ENCODE peak calls at places on chromosomes 4 and X, in ten cellular contexts. One of them, this sample, is unnamed.

GRCh38 chr4:16524911-16525574 is 298.8 kb upstream of the TAPT1 start:
- ATAC-seq in sciatic nerve: peak
- ATAC-seq in activated CD4-positive, CD25-positive, alpha-beta regulatory T cell treated with anti-CD3 and anti-CD28 coated beads, Interleukin-2, amount 50 U/mL, for 24 hours: no peak
- ATAC-seq in stimulated activated memory B cell treated with anti-CD40 and anti-IgM and Interleukin-4, amounts not matched to agents 10 μg/mL and 1 μg/mL and 100 μg/mL, for 72 hours: no peak
- ATAC-seq in activated T-cell treated with anti-CD3 and anti-CD28 coated beads, Interleukin-2, amount 50 U/mL, for 4 hours: no peak
- ATAC-seq in left lung: peak
- ATAC-seq in gastroesophageal sphincter: peak
- ATAC-seq in activated CD4-positive, alpha-beta T cell treated with anti-CD3 and anti-CD28 coated beads for 36 hours: no peak
- ATAC-seq in CD8-positive, alpha-beta T cell: no peak
- ATAC-seq in lower lobe of right lung: peak
- ATAC-seq in this sample: no peak

GRCh38 chr4:119641765-119642164 is 13.2 kb upstream of the PDE5A start:
- ATAC-seq in activated CD4-positive, CD25-positive, alpha-beta regulatory T cell treated with anti-CD3 and anti-CD28 coated beads, Interleukin-2, amount 50 U/mL, for 24 hours: no peak
- ATAC-seq in left lung: no peak
- ATAC-seq in stimulated activated memory B cell treated with anti-CD40 and anti-IgM and Interleukin-4, amounts not matched to agents 10 μg/mL and 1 μg/mL and 100 μg/mL, for 72 hours: no peak
- ATAC-seq in activated T-cell treated with anti-CD3 and anti-CD28 coated beads, Interleukin-2, amount 50 U/mL, for 4 hours: no peak
- ATAC-seq in activated CD4-positive, alpha-beta T cell treated with anti-CD3 and anti-CD28 coated beads for 36 hours: no peak
- ATAC-seq in gastroesophageal sphincter: no peak
- ATAC-seq in CD8-positive, alpha-beta T cell: no peak
- ATAC-seq in lower lobe of right lung: no peak
- ATAC-seq in sciatic nerve: no peak
- ATAC-seq in this sample: no peak

GRCh38 chr4:97910005-97910404 is 233.3 kb downstream of the STPG2 start:
- ATAC-seq in stimulated activated memory B cell treated with anti-CD40 and anti-IgM and Interleukin-4, amounts not matched to agents 10 μg/mL and 1 μg/mL and 100 μg/mL, for 72 hours: no peak
- ATAC-seq in activated CD4-positive, CD25-positive, alpha-beta regulatory T cell treated with anti-CD3 and anti-CD28 coated beads, Interleukin-2, amount 50 U/mL, for 24 hours: no peak
- ATAC-seq in gastroesophageal sphincter: no peak
- ATAC-seq in lower lobe of right lung: no peak
- ATAC-seq in left lung: no peak
- ATAC-seq in activated T-cell treated with anti-CD3 and anti-CD28 coated beads, Interleukin-2, amount 50 U/mL, for 4 hours: no peak
- ATAC-seq in activated CD4-positive, alpha-beta T cell treated with anti-CD3 and anti-CD28 coated beads for 36 hours: no peak
- ATAC-seq in sciatic nerve: no peak
- ATAC-seq in CD8-positive, alpha-beta T cell: no peak
- ATAC-seq in this sample: no peak

GRCh38 chr4:142984871-142985585 is 138.9 kb upstream of the INPP4B start:
- ATAC-seq in stimulated activated memory B cell treated with anti-CD40 and anti-IgM and Interleukin-4, amounts not matched to agents 10 μg/mL and 1 μg/mL and 100 μg/mL, for 72 hours: no peak
- ATAC-seq in left lung: peak
- ATAC-seq in activated T-cell treated with anti-CD3 and anti-CD28 coated beads, Interleukin-2, amount 50 U/mL, for 4 hours: no peak
- ATAC-seq in CD8-positive, alpha-beta T cell: no peak
- ATAC-seq in gastroesophageal sphincter: no peak
- ATAC-seq in sciatic nerve: no peak
- ATAC-seq in activated CD4-positive, alpha-beta T cell treated with anti-CD3 and anti-CD28 coated beads for 36 hours: no peak
- ATAC-seq in lower lobe of right lung: peak
- ATAC-seq in activated CD4-positive, CD25-positive, alpha-beta regulatory T cell treated with anti-CD3 and anti-CD28 coated beads, Interleukin-2, amount 50 U/mL, for 24 hours: no peak
- ATAC-seq in this sample: no peak

GRCh38 chr4:14168919-14169318 is 541.4 kb upstream of the BOD1L1 start:
- ATAC-seq in activated T-cell treated with anti-CD3 and anti-CD28 coated beads, Interleukin-2, amount 50 U/mL, for 4 hours: no peak
- ATAC-seq in activated CD4-positive, CD25-positive, alpha-beta regulatory T cell treated with anti-CD3 and anti-CD28 coated beads, Interleukin-2, amount 50 U/mL, for 24 hours: no peak
- ATAC-seq in CD8-positive, alpha-beta T cell: no peak
- ATAC-seq in gastroesophageal sphincter: no peak
- ATAC-seq in activated CD4-positive, alpha-beta T cell treated with anti-CD3 and anti-CD28 coated beads for 36 hours: no peak
- ATAC-seq in lower lobe of right lung: no peak
- ATAC-seq in sciatic nerve: no peak
- ATAC-seq in left lung: no peak
- ATAC-seq in stimulated activated memory B cell treated with anti-CD40 and anti-IgM and Interleukin-4, amounts not matched to agents 10 μg/mL and 1 μg/mL and 100 μg/mL, for 72 hours: peak
- ATAC-seq in this sample: no peak

GRCh38 chrX:19595036-19595435 is 79.7 kb upstream of the MAP3K15 start:
- ATAC-seq in lower lobe of right lung: no peak
- ATAC-seq in activated CD4-positive, CD25-positive, alpha-beta regulatory T cell treated with anti-CD3 and anti-CD28 coated beads, Interleukin-2, amount 50 U/mL, for 24 hours: no peak
- ATAC-seq in gastroesophageal sphincter: peak
- ATAC-seq in sciatic nerve: peak
- ATAC-seq in activated CD4-positive, alpha-beta T cell treated with anti-CD3 and anti-CD28 coated beads for 36 hours: no peak
- ATAC-seq in left lung: no peak
- ATAC-seq in CD8-positive, alpha-beta T cell: no peak
- ATAC-seq in stimulated activated memory B cell treated with anti-CD40 and anti-IgM and Interleukin-4, amounts not matched to agents 10 μg/mL and 1 μg/mL and 100 μg/mL, for 72 hours: no peak
- ATAC-seq in activated T-cell treated with anti-CD3 and anti-CD28 coated beads, Interleukin-2, amount 50 U/mL, for 4 hours: no peak
- ATAC-seq in this sample: no peak

GRCh38 chrX:84909151-84909550 is 94.5 kb upstream of the APOOL start:
- ATAC-seq in activated CD4-positive, alpha-beta T cell treated with anti-CD3 and anti-CD28 coated beads for 36 hours: no peak
- ATAC-seq in activated CD4-positive, CD25-positive, alpha-beta regulatory T cell treated with anti-CD3 and anti-CD28 coated beads, Interleukin-2, amount 50 U/mL, for 24 hours: no peak
- ATAC-seq in left lung: no peak
- ATAC-seq in lower lobe of right lung: no peak
- ATAC-seq in stimulated activated memory B cell treated with anti-CD40 and anti-IgM and Interleukin-4, amounts not matched to agents 10 μg/mL and 1 μg/mL and 100 μg/mL, for 72 hours: no peak
- ATAC-seq in CD8-positive, alpha-beta T cell: no peak
- ATAC-seq in activated T-cell treated with anti-CD3 and anti-CD28 coated beads, Interleukin-2, amount 50 U/mL, for 4 hours: no peak
- ATAC-seq in sciatic nerve: no peak
- ATAC-seq in gastroesophageal sphincter: no peak
- ATAC-seq in this sample: no peak

GRCh38 chr4:47785196-47785595 is 52.7 kb downstream of the CORIN start:
- ATAC-seq in CD8-positive, alpha-beta T cell: no peak
- ATAC-seq in left lung: no peak
- ATAC-seq in lower lobe of right lung: no peak
- ATAC-seq in gastroesophageal sphincter: no peak
- ATAC-seq in activated T-cell treated with anti-CD3 and anti-CD28 coated beads, Interleukin-2, amount 50 U/mL, for 4 hours: no peak
- ATAC-seq in stimulated activated memory B cell treated with anti-CD40 and anti-IgM and Interleukin-4, amounts not matched to agents 10 μg/mL and 1 μg/mL and 100 μg/mL, for 72 hours: no peak
- ATAC-seq in activated CD4-positive, alpha-beta T cell treated with anti-CD3 and anti-CD28 coated beads for 36 hours: no peak
- ATAC-seq in activated CD4-positive, CD25-positive, alpha-beta regulatory T cell treated with anti-CD3 and anti-CD28 coated beads, Interleukin-2, amount 50 U/mL, for 24 hours: no peak
- ATAC-seq in sciatic nerve: no peak
- ATAC-seq in this sample: no peak

GRCh38 chrX:16970977-16971376 is 24.5 kb downstream of the REPS2 start:
- ATAC-seq in sciatic nerve: no peak
- ATAC-seq in activated CD4-positive, CD25-positive, alpha-beta regulatory T cell treated with anti-CD3 and anti-CD28 coated beads, Interleukin-2, amount 50 U/mL, for 24 hours: no peak
- ATAC-seq in gastroesophageal sphincter: no peak
- ATAC-seq in lower lobe of right lung: no peak
- ATAC-seq in left lung: no peak
- ATAC-seq in activated T-cell treated with anti-CD3 and anti-CD28 coated beads, Interleukin-2, amount 50 U/mL, for 4 hours: peak
- ATAC-seq in CD8-positive, alpha-beta T cell: no peak
- ATAC-seq in activated CD4-positive, alpha-beta T cell treated with anti-CD3 and anti-CD28 coated beads for 36 hours: no peak
- ATAC-seq in stimulated activated memory B cell treated with anti-CD40 and anti-IgM and Interleukin-4, amounts not matched to agents 10 μg/mL and 1 μg/mL and 100 μg/mL, for 72 hours: peak
- ATAC-seq in this sample: peak

GRCh38 chr4:121408-122084 is 2.8 kb upstream of the ZNF718 start:
- ATAC-seq in CD8-positive, alpha-beta T cell: no peak
- ATAC-seq in stimulated activated memory B cell treated with anti-CD40 and anti-IgM and Interleukin-4, amounts not matched to agents 10 μg/mL and 1 μg/mL and 100 μg/mL, for 72 hours: no peak
- ATAC-seq in sciatic nerve: no peak
- ATAC-seq in left lung: no peak
- ATAC-seq in activated CD4-positive, CD25-positive, alpha-beta regulatory T cell treated with anti-CD3 and anti-CD28 coated beads, Interleukin-2, amount 50 U/mL, for 24 hours: no peak
- ATAC-seq in activated CD4-positive, alpha-beta T cell treated with anti-CD3 and anti-CD28 coated beads for 36 hours: no peak
- ATAC-seq in gastroesophageal sphincter: no peak
- ATAC-seq in activated T-cell treated with anti-CD3 and anti-CD28 coated beads, Interleukin-2, amount 50 U/mL, for 4 hours: no peak
- ATAC-seq in lower lobe of right lung: no peak
- ATAC-seq in this sample: peak

GRCh38 chr4:154559141-154559841 is 3.5 kb upstream of the FGB start:
- ATAC-seq in activated T-cell treated with anti-CD3 and anti-CD28 coated beads, Interleukin-2, amount 50 U/mL, for 4 hours: no peak
- ATAC-seq in left lung: peak
- ATAC-seq in activated CD4-positive, alpha-beta T cell treated with anti-CD3 and anti-CD28 coated beads for 36 hours: peak
- ATAC-seq in activated CD4-positive, CD25-positive, alpha-beta regulatory T cell treated with anti-CD3 and anti-CD28 coated beads, Interleukin-2, amount 50 U/mL, for 24 hours: peak
- ATAC-seq in lower lobe of right lung: peak
- ATAC-seq in stimulated activated memory B cell treated with anti-CD40 and anti-IgM and Interleukin-4, amounts not matched to agents 10 μg/mL and 1 μg/mL and 100 μg/mL, for 72 hours: no peak
- ATAC-seq in sciatic nerve: no peak
- ATAC-seq in CD8-positive, alpha-beta T cell: no peak
- ATAC-seq in gastroesophageal sphincter: no peak
- ATAC-seq in this sample: peak

GRCh38 chr4:145019346-145019745 is 78.7 kb downstream of the ANAPC10 start:
- ATAC-seq in activated CD4-positive, CD25-positive, alpha-beta regulatory T cell treated with anti-CD3 and anti-CD28 coated beads, Interleukin-2, amount 50 U/mL, for 24 hours: peak
- ATAC-seq in stimulated activated memory B cell treated with anti-CD40 and anti-IgM and Interleukin-4, amounts not matched to agents 10 μg/mL and 1 μg/mL and 100 μg/mL, for 72 hours: no peak
- ATAC-seq in gastroesophageal sphincter: no peak
- ATAC-seq in sciatic nerve: no peak
- ATAC-seq in activated T-cell treated with anti-CD3 and anti-CD28 coated beads, Interleukin-2, amount 50 U/mL, for 4 hours: peak
- ATAC-seq in left lung: no peak
- ATAC-seq in lower lobe of right lung: no peak
- ATAC-seq in activated CD4-positive, alpha-beta T cell treated with anti-CD3 and anti-CD28 coated beads for 36 hours: peak
- ATAC-seq in CD8-positive, alpha-beta T cell: no peak
- ATAC-seq in this sample: peak

GRCh38 chr4:101153653-101154052 is 193.7 kb downstream of the PPP3CA start:
- ATAC-seq in activated CD4-positive, CD25-positive, alpha-beta regulatory T cell treated with anti-CD3 and anti-CD28 coated beads, Interleukin-2, amount 50 U/mL, for 24 hours: no peak
- ATAC-seq in gastroesophageal sphincter: no peak
- ATAC-seq in CD8-positive, alpha-beta T cell: no peak
- ATAC-seq in stimulated activated memory B cell treated with anti-CD40 and anti-IgM and Interleukin-4, amounts not matched to agents 10 μg/mL and 1 μg/mL and 100 μg/mL, for 72 hours: no peak
- ATAC-seq in activated T-cell treated with anti-CD3 and anti-CD28 coated beads, Interleukin-2, amount 50 U/mL, for 4 hours: no peak
- ATAC-seq in sciatic nerve: no peak
- ATAC-seq in lower lobe of right lung: no peak
- ATAC-seq in left lung: no peak
- ATAC-seq in activated CD4-positive, alpha-beta T cell treated with anti-CD3 and anti-CD28 coated beads for 36 hours: no peak
- ATAC-seq in this sample: no peak

GRCh38 chrX:155768036-155768769 is 112.9 kb upstream of the VAMP7 start:
- ATAC-seq in lower lobe of right lung: peak
- ATAC-seq in CD8-positive, alpha-beta T cell: no peak
- ATAC-seq in left lung: peak
- ATAC-seq in activated T-cell treated with anti-CD3 and anti-CD28 coated beads, Interleukin-2, amount 50 U/mL, for 4 hours: no peak
- ATAC-seq in stimulated activated memory B cell treated with anti-CD40 and anti-IgM and Interleukin-4, amounts not matched to agents 10 μg/mL and 1 μg/mL and 100 μg/mL, for 72 hours: no peak
- ATAC-seq in activated CD4-positive, CD25-positive, alpha-beta regulatory T cell treated with anti-CD3 and anti-CD28 coated beads, Interleukin-2, amount 50 U/mL, for 24 hours: no peak
- ATAC-seq in sciatic nerve: no peak
- ATAC-seq in activated CD4-positive, alpha-beta T cell treated with anti-CD3 and anti-CD28 coated beads for 36 hours: no peak
- ATAC-seq in gastroesophageal sphincter: no peak
- ATAC-seq in this sample: no peak

GRCh38 chrX:42992199-42992943 is 214.4 kb upstream of the PPP1R2C start:
- ATAC-seq in gastroesophageal sphincter: no peak
- ATAC-seq in lower lobe of right lung: no peak
- ATAC-seq in CD8-positive, alpha-beta T cell: no peak
- ATAC-seq in activated CD4-positive, CD25-positive, alpha-beta regulatory T cell treated with anti-CD3 and anti-CD28 coated beads, Interleukin-2, amount 50 U/mL, for 24 hours: no peak
- ATAC-seq in activated CD4-positive, alpha-beta T cell treated with anti-CD3 and anti-CD28 coated beads for 36 hours: no peak
- ATAC-seq in left lung: no peak
- ATAC-seq in activated T-cell treated with anti-CD3 and anti-CD28 coated beads, Interleukin-2, amount 50 U/mL, for 4 hours: no peak
- ATAC-seq in sciatic nerve: no peak
- ATAC-seq in stimulated activated memory B cell treated with anti-CD40 and anti-IgM and Interleukin-4, amounts not matched to agents 10 μg/mL and 1 μg/mL and 100 μg/mL, for 72 hours: no peak
- ATAC-seq in this sample: no peak

GRCh38 chr4:159267023-159267939 is 164.4 kb downstream of the RAPGEF2 start:
- ATAC-seq in CD8-positive, alpha-beta T cell: no peak
- ATAC-seq in left lung: peak
- ATAC-seq in activated CD4-positive, alpha-beta T cell treated with anti-CD3 and anti-CD28 coated beads for 36 hours: no peak
- ATAC-seq in activated T-cell treated with anti-CD3 and anti-CD28 coated beads, Interleukin-2, amount 50 U/mL, for 4 hours: no peak
- ATAC-seq in lower lobe of right lung: peak
- ATAC-seq in sciatic nerve: peak
- ATAC-seq in activated CD4-positive, CD25-positive, alpha-beta regulatory T cell treated with anti-CD3 and anti-CD28 coated beads, Interleukin-2, amount 50 U/mL, for 24 hours: no peak
- ATAC-seq in gastroesophageal sphincter: no peak
- ATAC-seq in stimulated activated memory B cell treated with anti-CD40 and anti-IgM and Interleukin-4, amounts not matched to agents 10 μg/mL and 1 μg/mL and 100 μg/mL, for 72 hours: no peak
- ATAC-seq in this sample: no peak

GRCh38 chr4:89121711-89122387 is 10.5 kb downstream of the TIGD2 start:
- ATAC-seq in activated T-cell treated with anti-CD3 and anti-CD28 coated beads, Interleukin-2, amount 50 U/mL, for 4 hours: no peak
- ATAC-seq in activated CD4-positive, CD25-positive, alpha-beta regulatory T cell treated with anti-CD3 and anti-CD28 coated beads, Interleukin-2, amount 50 U/mL, for 24 hours: no peak
- ATAC-seq in CD8-positive, alpha-beta T cell: no peak
- ATAC-seq in gastroesophageal sphincter: no peak
- ATAC-seq in sciatic nerve: no peak
- ATAC-seq in left lung: no peak
- ATAC-seq in stimulated activated memory B cell treated with anti-CD40 and anti-IgM and Interleukin-4, amounts not matched to agents 10 μg/mL and 1 μg/mL and 100 μg/mL, for 72 hours: no peak
- ATAC-seq in activated CD4-positive, alpha-beta T cell treated with anti-CD3 and anti-CD28 coated beads for 36 hours: no peak
- ATAC-seq in lower lobe of right lung: no peak
- ATAC-seq in this sample: no peak

GRCh38 chr4:2362286-2363055 is 56.0 kb downstream of the ZFYVE28 start:
- ATAC-seq in activated CD4-positive, alpha-beta T cell treated with anti-CD3 and anti-CD28 coated beads for 36 hours: no peak
- ATAC-seq in activated T-cell treated with anti-CD3 and anti-CD28 coated beads, Interleukin-2, amount 50 U/mL, for 4 hours: no peak
- ATAC-seq in left lung: no peak
- ATAC-seq in sciatic nerve: no peak
- ATAC-seq in gastroesophageal sphincter: no peak
- ATAC-seq in CD8-positive, alpha-beta T cell: no peak
- ATAC-seq in stimulated activated memory B cell treated with anti-CD40 and anti-IgM and Interleukin-4, amounts not matched to agents 10 μg/mL and 1 μg/mL and 100 μg/mL, for 72 hours: no peak
- ATAC-seq in lower lobe of right lung: no peak
- ATAC-seq in activated CD4-positive, CD25-positive, alpha-beta regulatory T cell treated with anti-CD3 and anti-CD28 coated beads, Interleukin-2, amount 50 U/mL, for 24 hours: no peak
- ATAC-seq in this sample: no peak

GRCh38 chr4:6362896-6363295 is 93.2 kb downstream of the WFS1 start:
- ATAC-seq in activated CD4-positive, CD25-positive, alpha-beta regulatory T cell treated with anti-CD3 and anti-CD28 coated beads, Interleukin-2, amount 50 U/mL, for 24 hours: no peak
- ATAC-seq in CD8-positive, alpha-beta T cell: no peak
- ATAC-seq in sciatic nerve: no peak
- ATAC-seq in stimulated activated memory B cell treated with anti-CD40 and anti-IgM and Interleukin-4, amounts not matched to agents 10 μg/mL and 1 μg/mL and 100 μg/mL, for 72 hours: no peak
- ATAC-seq in left lung: peak
- ATAC-seq in activated T-cell treated with anti-CD3 and anti-CD28 coated beads, Interleukin-2, amount 50 U/mL, for 4 hours: no peak
- ATAC-seq in activated CD4-positive, alpha-beta T cell treated with anti-CD3 and anti-CD28 coated beads for 36 hours: no peak
- ATAC-seq in lower lobe of right lung: no peak
- ATAC-seq in gastroesophageal sphincter: no peak
- ATAC-seq in this sample: no peak

GRCh38 chr4:9969526-9970398 is 51.5 kb downstream of the SLC2A9 start:
- ATAC-seq in activated T-cell treated with anti-CD3 and anti-CD28 coated beads, Interleukin-2, amount 50 U/mL, for 4 hours: no peak
- ATAC-seq in lower lobe of right lung: no peak
- ATAC-seq in left lung: no peak
- ATAC-seq in sciatic nerve: no peak
- ATAC-seq in activated CD4-positive, CD25-positive, alpha-beta regulatory T cell treated with anti-CD3 and anti-CD28 coated beads, Interleukin-2, amount 50 U/mL, for 24 hours: no peak
- ATAC-seq in stimulated activated memory B cell treated with anti-CD40 and anti-IgM and Interleukin-4, amounts not matched to agents 10 μg/mL and 1 μg/mL and 100 μg/mL, for 72 hours: peak
- ATAC-seq in activated CD4-positive, alpha-beta T cell treated with anti-CD3 and anti-CD28 coated beads for 36 hours: peak
- ATAC-seq in CD8-positive, alpha-beta T cell: no peak
- ATAC-seq in gastroesophageal sphincter: no peak
- ATAC-seq in this sample: peak

GRCh38 chrX:74220277-74220676 is 83.7 kb upstream of the ZCCHC13 start:
- ATAC-seq in lower lobe of right lung: no peak
- ATAC-seq in gastroesophageal sphincter: no peak
- ATAC-seq in sciatic nerve: no peak
- ATAC-seq in activated CD4-positive, CD25-positive, alpha-beta regulatory T cell treated with anti-CD3 and anti-CD28 coated beads, Interleukin-2, amount 50 U/mL, for 24 hours: no peak
- ATAC-seq in left lung: no peak
- ATAC-seq in stimulated activated memory B cell treated with anti-CD40 and anti-IgM and Interleukin-4, amounts not matched to agents 10 μg/mL and 1 μg/mL and 100 μg/mL, for 72 hours: no peak
- ATAC-seq in CD8-positive, alpha-beta T cell: no peak
- ATAC-seq in activated CD4-positive, alpha-beta T cell treated with anti-CD3 and anti-CD28 coated beads for 36 hours: peak
- ATAC-seq in activated T-cell treated with anti-CD3 and anti-CD28 coated beads, Interleukin-2, amount 50 U/mL, for 4 hours: no peak
- ATAC-seq in this sample: peak

GRCh38 chr4:18234108-18234507 is 212.6 kb upstream of the LCORL start:
- ATAC-seq in activated CD4-positive, CD25-positive, alpha-beta regulatory T cell treated with anti-CD3 and anti-CD28 coated beads, Interleukin-2, amount 50 U/mL, for 24 hours: no peak
- ATAC-seq in activated CD4-positive, alpha-beta T cell treated with anti-CD3 and anti-CD28 coated beads for 36 hours: no peak
- ATAC-seq in sciatic nerve: no peak
- ATAC-seq in gastroesophageal sphincter: no peak
- ATAC-seq in CD8-positive, alpha-beta T cell: no peak
- ATAC-seq in activated T-cell treated with anti-CD3 and anti-CD28 coated beads, Interleukin-2, amount 50 U/mL, for 4 hours: no peak
- ATAC-seq in left lung: no peak
- ATAC-seq in stimulated activated memory B cell treated with anti-CD40 and anti-IgM and Interleukin-4, amounts not matched to agents 10 μg/mL and 1 μg/mL and 100 μg/mL, for 72 hours: no peak
- ATAC-seq in lower lobe of right lung: no peak
- ATAC-seq in this sample: no peak